ENCODE peak calls at places on chromosomes 2 and 18, in four cellular contexts. G, V, C and H are unnamed samples. For H3K4me1, the result is how much of the 10 kb centered on the place peaks cover.

GRCh38 chr2:123165616-123166015 is 859.5 kb upstream of the CNTNAP5 start:
- DNase-seq in C (no peak), V (no peak), G (no peak), H (no peak)

GRCh38 chr2:197159681-197160211 is 150.8 kb downstream of the ANKRD44 start:
- DNase-seq in G (no peak), V (peak), C (no peak), H (peak)

GRCh38 chr2:105308785-105309540 is 20.6 kb downstream of the TGFBRAP1 start:
- DNase-seq in G (no peak), V (no peak), C (no peak), H (no peak)

GRCh38 chr2:102606353-102606752 is 13.0 kb upstream of the SLC9A2 start:
- DNase-seq in V (peak), C (no peak), G (no peak), H (no peak)

GRCh38 chr18:31574359-31574758 is 17.3 kb upstream of the TTR start:
- DNase-seq in G (no peak), C (no peak), V (no peak), H (no peak)

GRCh38 chr2:173195100-173195499 is 119.5 kb downstream of the MAP3K20 start:
- DNase-seq in G (no peak), V (no peak), C (no peak), H (no peak)

GRCh38 chr2:49616800-49617199 is 462.5 kb upstream of the FSHR start:
- DNase-seq in C (no peak), V (peak), G (no peak), H (no peak)

GRCh38 chr18:48570313-48570712 is 31.5 kb downstream of the CTIF start:
- DNase-seq in C (no peak), V (no peak), G (no peak), H (no peak)

GRCh38 chr2:9221223-9221622 is 14.6 kb downstream of the ASAP2 start:
- DNase-seq in G (no peak), V (no peak), C (peak), H (no peak)

GRCh38 chr2:109526442-109526970 is 87.3 kb downstream of the SEPTIN10 start:
- DNase-seq in V (no peak), C (peak), G (no peak), H (no peak)

GRCh38 chr2:23669413-23670244 is 257.3 kb downstream of the ATAD2B start:
- DNase-seq in V (no peak), G (no peak), C (peak), H (no peak)

GRCh38 chr2:241157841-241158545 is 7.7 kb downstream of the PPP1R7 start:
- DNase-seq in V (no peak), C (no peak), G (no peak), H (no peak)

GRCh38 chr2:3222636-3223035 is 155.0 kb downstream of the EIPR1 start:
- DNase-seq in V (peak), C (no peak), G (peak), H (peak)

GRCh38 chr18:58615150-58616132 is 13.4 kb downstream of the ALPK2 start:
- DNase-seq in C (no peak), G (peak), V (no peak), H (peak)

GRCh38 chr2:100639588-100640195 is 76.9 kb downstream of the PDCL3 start:
- DNase-seq in G (no peak), C (no peak), V (no peak), H (no peak)

DNA sequence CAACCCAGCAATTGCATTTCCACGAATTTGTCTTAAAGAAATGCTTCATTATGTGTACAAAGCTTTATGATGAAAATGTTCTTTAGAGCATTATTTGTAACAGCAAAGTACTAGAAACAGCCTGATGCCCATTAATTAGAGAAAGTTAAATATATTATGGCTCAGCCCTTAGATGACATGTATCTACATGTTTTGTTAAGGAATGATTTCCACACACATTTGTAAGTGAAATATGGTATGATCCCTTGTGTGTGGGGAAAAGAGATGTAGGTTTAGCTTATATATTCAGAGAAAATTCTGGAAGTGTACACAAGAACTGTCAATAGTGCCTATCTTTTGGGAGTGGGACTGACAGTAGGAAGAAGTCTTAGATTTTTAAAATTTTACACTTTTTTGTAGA is 3.8 kb upstream of the PTPN4 start:
- DNase-seq in C (no peak), G (no peak), V (no peak), H (no peak)
- H3K27ac ChIP-seq in C (no peak), G (no peak), V (no peak), H (no peak)

DNA sequence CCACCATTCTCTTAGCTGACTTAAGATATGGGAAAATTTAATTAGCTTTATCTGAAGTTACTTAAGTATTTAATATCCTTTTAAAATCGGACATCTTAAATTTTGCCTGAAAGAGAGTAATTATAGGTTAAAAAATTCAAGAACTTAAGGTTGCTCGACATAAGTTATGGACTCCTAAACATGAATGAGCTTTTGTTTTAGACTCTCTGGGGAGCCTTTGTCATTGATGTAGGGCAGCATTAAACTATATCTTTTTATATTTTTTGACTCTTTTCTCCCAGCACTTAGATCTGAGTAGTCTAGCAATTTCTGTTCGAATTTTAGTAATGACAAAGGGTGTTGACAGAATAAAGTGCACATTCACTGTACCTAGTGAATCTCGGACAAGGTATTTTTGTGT is 4.7 kb downstream of the PHLPP1 start:
- DNase-seq in C (no peak), G (no peak), V (no peak), H (no peak)
- H3K4me1 ChIP-seq in C (under half), G (under half), V (half or more), H (under half)

GRCh38 chr2:201235865-201236811 is 24.2 kb upstream of the CASP8 start:
- DNase-seq in C (peak), G (no peak), V (peak), H (no peak)
- H3K4me3 ChIP-seq in C (no peak), G (peak), V (no peak), H (peak)

GRCh38 chr2:27182346-27182745 is 29.5 kb upstream of the ATRAID start:
- DNase-seq in G (no peak), C (no peak), V (no peak), H (no peak)

GRCh38 chr2:27185331-27186026 is 26.4 kb upstream of the ATRAID start:
- DNase-seq in G (no peak), C (peak), V (no peak), H (no peak)

GRCh38 chr2:27179344-27180000 is 30.7 kb downstream of the TCF23 start:
- DNase-seq in C (no peak), G (no peak), V (no peak), H (no peak)

GRCh38 chr2:27186613-27187345 is 25.1 kb upstream of the ATRAID start:
- DNase-seq in V (no peak), C (no peak), G (no peak), H (no peak)

DNA sequence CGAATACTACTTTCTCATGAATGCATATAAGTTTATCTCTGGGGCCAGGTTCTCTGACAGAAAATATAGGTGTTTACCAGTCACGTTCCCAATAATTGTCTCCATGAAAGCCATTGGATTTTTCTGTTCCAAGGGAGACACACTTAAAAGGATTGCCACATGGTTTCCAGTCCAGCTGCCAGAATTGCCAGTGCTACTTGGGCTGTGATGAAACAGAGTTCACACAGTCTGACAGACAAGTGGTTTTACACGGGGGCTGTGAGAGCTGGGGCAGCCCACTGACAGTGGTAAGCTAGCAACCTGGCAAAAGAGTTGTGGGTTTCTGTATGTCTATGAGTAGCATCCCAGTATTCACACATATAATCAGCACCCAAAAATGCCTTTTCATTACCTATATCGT is 27.7 kb upstream of the ATRAID start:
- DNase-seq in V (no peak), G (no peak), C (peak), H (no peak)
- H3K27ac ChIP-seq in V (no peak), G (no peak), C (peak), H (no peak)

GRCh38 chr2:130829020-130829419 is 7.7 kb upstream of the ARHGEF4 start:
- DNase-seq in C (no peak), V (peak), G (no peak), H (no peak)
- H3K4me1 ChIP-seq in C (under half), V (under half), G (under half), H (under half)

DNA sequence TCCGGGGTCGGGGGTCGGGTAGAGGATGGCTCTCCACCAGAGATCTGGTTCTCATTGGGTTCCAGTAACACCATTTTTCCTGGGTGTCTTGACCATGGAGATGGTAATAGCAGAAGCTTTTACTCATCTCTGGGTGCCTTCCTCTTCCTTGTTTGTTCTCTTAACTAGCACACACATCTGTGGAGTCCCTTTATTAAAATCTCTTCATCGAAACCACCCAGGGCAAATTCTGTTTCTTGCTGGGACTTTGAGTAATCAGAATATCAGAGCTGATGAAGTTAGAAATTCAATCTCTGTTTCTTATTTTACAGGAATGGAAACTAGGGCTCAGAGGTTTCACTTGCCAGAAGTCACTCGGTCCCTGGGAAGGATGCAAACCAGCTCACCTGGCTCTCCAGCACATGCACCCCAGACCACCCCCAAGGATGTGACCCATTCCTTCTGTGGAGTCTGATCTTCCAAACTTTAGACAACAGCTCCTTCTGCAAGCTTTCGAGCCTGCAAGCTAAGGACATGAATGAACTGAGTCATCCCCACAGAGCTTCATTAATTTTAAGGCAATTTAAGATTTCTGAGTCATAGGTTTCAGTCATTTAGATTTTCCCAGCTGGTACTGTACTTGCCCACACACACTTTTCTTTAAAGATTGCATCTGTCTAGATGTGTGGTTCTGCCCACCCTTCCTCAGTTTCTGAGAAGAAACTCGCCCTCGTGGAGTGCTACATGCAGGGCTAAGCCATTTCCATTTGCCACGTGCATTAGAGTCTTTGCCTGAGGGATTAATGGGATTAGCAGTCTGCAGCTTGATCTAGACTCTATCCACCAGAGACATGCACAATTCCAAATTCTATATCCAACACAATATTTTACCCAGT is 14.7 kb upstream of the TRIB2 start:
- DNase-seq in G (no peak), V (no peak), C (no peak), H (no peak)
- H3K4me3 ChIP-seq in G (no peak), V (no peak), C (no peak), H (peak)

GRCh38 chr18:61605376-61606067 is 272.3 kb downstream of the CDH20 start:
- DNase-seq in C (no peak), V (no peak), G (no peak), H (no peak)
- H3K27ac ChIP-seq in C (no peak), V (peak), G (no peak), H (no peak)

GRCh38 chr18:77071711-77072292 is 60.8 kb downstream of the MBP start:
- DNase-seq in C (peak), G (peak), V (peak), H (peak)

GRCh38 chr18:77069931-77070330 is 62.7 kb downstream of the MBP start:
- DNase-seq in G (no peak), C (no peak), V (no peak), H (no peak)

GRCh38 chr18:77070627-77071026 is 62.0 kb downstream of the MBP start:
- DNase-seq in G (no peak), V (no peak), C (no peak), H (no peak)

GRCh38 chr18:77072566-77072965 is 60.0 kb downstream of the MBP start:
- DNase-seq in C (no peak), V (no peak), G (no peak), H (no peak)

DNA sequence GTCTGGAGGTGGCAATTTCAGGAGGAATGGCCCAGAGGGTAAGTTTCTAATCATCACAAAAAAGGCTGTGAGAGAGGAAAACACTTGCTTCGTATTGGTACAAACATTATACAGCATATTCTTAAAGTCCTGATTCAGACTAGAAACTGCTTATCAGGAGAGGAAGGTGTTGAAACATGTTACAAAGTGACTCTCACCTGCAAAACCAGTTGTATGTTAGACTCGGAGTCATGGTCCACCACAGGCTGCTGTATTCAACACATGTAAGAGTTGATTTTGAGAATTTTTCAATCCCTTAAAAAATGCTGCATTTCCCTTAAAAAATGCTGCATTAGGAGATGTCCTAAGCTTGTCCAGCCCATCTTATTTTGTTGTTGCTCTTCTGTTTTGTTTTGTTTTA is 61.5 kb downstream of the MBP start:
- DNase-seq in C (no peak), G (no peak), V (no peak), H (no peak)
- H3K4me1 ChIP-seq in C (under half), G (half or more), V (half or more), H (half or more)

GRCh38 chr2:207635468-207636200 is 10.4 kb upstream of the METTL21A start:
- DNase-seq in C (no peak), G (no peak), V (peak), H (no peak)

GRCh38 chr2:207640661-207641060 is 15.5 kb upstream of the METTL21A start:
- DNase-seq in G (no peak), V (no peak), C (no peak), H (no peak)

GRCh38 chr2:207643892-207644291 is 18.7 kb upstream of the METTL21A start:
- DNase-seq in G (no peak), C (no peak), V (no peak), H (no peak)

DNA sequence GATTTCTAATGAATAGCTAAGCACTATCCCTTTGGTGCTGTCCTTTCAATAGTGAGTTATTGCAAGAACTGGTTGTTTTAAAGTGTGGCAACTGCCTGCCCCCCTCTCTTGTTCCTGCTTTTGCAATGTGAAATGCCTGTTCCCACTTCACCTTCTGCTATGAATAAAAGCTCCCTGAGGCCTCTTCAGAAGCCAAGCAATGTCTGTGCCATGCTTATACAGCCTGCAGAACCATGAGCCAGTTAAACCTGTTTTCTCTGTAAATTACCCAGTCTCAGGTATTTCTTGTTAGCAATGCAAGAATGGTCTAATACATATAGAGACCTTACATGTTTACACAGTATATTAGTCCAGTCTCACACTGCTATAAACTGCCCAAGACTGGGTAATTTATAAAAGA is 15.0 kb upstream of the METTL21A start:
- DNase-seq in V (no peak), C (no peak), G (no peak), H (no peak)
- H3K4me3 ChIP-seq in V (no peak), C (no peak), G (no peak), H (no peak)

GRCh38 chr2:226797289-226797988 is 2.2 kb downstream of the IRS1 start:
- DNase-seq in C (peak), G (no peak), V (no peak), H (no peak)
- H3K27ac ChIP-seq in C (peak), G (no peak), V (peak), H (no peak)